ENCODE peak calls at places on chromosomes 11 and 22, in six cellular contexts. One of them, this sample, is unnamed.
A peak's percentile ranks its signal among the peaks of the same experiment; 100 is the strongest.

GRCh38 chr11:43577566-43578264 is 102.8 kb upstream of the HSD17B12 start:
- DNase-seq in T-helper 2 cell: no peak
- DNase-seq in T-helper 9 cell: no peak
- DNase-seq in NCI-H460: no peak
- DNase-seq in AG08396: no peak
- DNase-seq in occipital lobe: no peak
- DNase-seq in this sample: no peak

GRCh38 chr22:47063071-47063509 is 300.6 kb downstream of the TBC1D22A start:
- DNase-seq in T-helper 2 cell: no peak
- DNase-seq in NCI-H460: no peak
- DNase-seq in T-helper 9 cell: no peak
- DNase-seq in occipital lobe: no peak
- DNase-seq in AG08396: no peak
- DNase-seq in this sample: no peak

GRCh38 chr11:41996558-41996957 is 537.1 kb upstream of the LRRC4C start:
- DNase-seq in occipital lobe: no peak
- DNase-seq in AG08396: no peak
- DNase-seq in NCI-H460: no peak
- DNase-seq in T-helper 9 cell: no peak
- DNase-seq in T-helper 2 cell: no peak
- DNase-seq in this sample: no peak

GRCh38 chr11:47572715-47573255 is 6.0 kb downstream of the KBTBD4 start:
- DNase-seq in NCI-H460: no peak
- DNase-seq in T-helper 2 cell: no peak
- DNase-seq in T-helper 9 cell: no peak
- DNase-seq in occipital lobe: no peak
- DNase-seq in AG08396: no peak
- DNase-seq in this sample: no peak

GRCh38 chr11:47553417-47553746 is 450 bp upstream of the CELF1 start:
- DNase-seq in T-helper 2 cell: no peak
- DNase-seq in NCI-H460: no peak
- DNase-seq in AG08396: no peak
- DNase-seq in occipital lobe: no peak
- DNase-seq in T-helper 9 cell: no peak
- DNase-seq in this sample: no peak

GRCh38 chr22:49767355-49768062 is 60.2 kb downstream of the BRD1 start:
- DNase-seq in AG08396: peak; percentile 70
- DNase-seq in T-helper 2 cell: no peak
- DNase-seq in occipital lobe: no peak
- DNase-seq in T-helper 9 cell: no peak
- DNase-seq in NCI-H460: peak; percentile 31
- DNase-seq in this sample: peak; percentile 26

GRCh38 chr11:123054301-123055065 is 7.5 kb downstream of the HSPA8 start:
- DNase-seq in occipital lobe: no peak
- DNase-seq in AG08396: peak; percentile 68
- DNase-seq in T-helper 9 cell: no peak
- DNase-seq in NCI-H460: peak; percentile 72
- DNase-seq in T-helper 2 cell: no peak
- DNase-seq in this sample: peak; percentile 40

GRCh38 chr11:114284021-114284420 is 12.2 kb upstream of the NNMT start:
- DNase-seq in T-helper 9 cell: no peak
- DNase-seq in occipital lobe: no peak
- DNase-seq in NCI-H460: no peak
- DNase-seq in T-helper 2 cell: no peak
- DNase-seq in AG08396: no peak
- DNase-seq in this sample: no peak

GRCh38 chr11:68367252-68367651 is 54.9 kb downstream of the LRP5 start:
- DNase-seq in occipital lobe: no peak
- DNase-seq in T-helper 9 cell: no peak
- DNase-seq in NCI-H460: no peak
- DNase-seq in AG08396: no peak
- DNase-seq in T-helper 2 cell: no peak
- DNase-seq in this sample: no peak

GRCh38 chr11:7281083-7281482 is 29.4 kb downstream of the SYT9 start:
- DNase-seq in T-helper 9 cell: no peak
- DNase-seq in occipital lobe: no peak
- DNase-seq in AG08396: no peak
- DNase-seq in T-helper 2 cell: no peak
- DNase-seq in NCI-H460: no peak
- DNase-seq in this sample: no peak

GRCh38 chr11:121630041-121630440 is 177.3 kb upstream of the SORL1-AS1 start:
- DNase-seq in AG08396: peak; percentile 68
- DNase-seq in occipital lobe: no peak
- DNase-seq in T-helper 2 cell: no peak
- DNase-seq in T-helper 9 cell: no peak
- DNase-seq in NCI-H460: no peak
- DNase-seq in this sample: no peak

GRCh38 chr11:85827768-85828639 is 17.1 kb upstream of the SYTL2 start:
- DNase-seq in AG08396: peak; percentile 56
- DNase-seq in T-helper 9 cell: no peak
- DNase-seq in T-helper 2 cell: no peak
- DNase-seq in NCI-H460: no peak
- DNase-seq in occipital lobe: no peak
- DNase-seq in this sample: peak; percentile 42

GRCh38 chr11:129192150-129192549 is at the start of gene ARHGAP32:
- DNase-seq in occipital lobe: no peak
- DNase-seq in NCI-H460: peak; percentile 31
- DNase-seq in AG08396: no peak
- DNase-seq in T-helper 9 cell: no peak
- DNase-seq in T-helper 2 cell: no peak
- DNase-seq in this sample: no peak

GRCh38 chr22:24106385-24107381 is 74.6 kb upstream of the SUSD2 start:
- DNase-seq in T-helper 9 cell: peak; percentile 35
- DNase-seq in T-helper 2 cell: no peak
- DNase-seq in AG08396: no peak
- DNase-seq in occipital lobe: no peak
- DNase-seq in NCI-H460: no peak
- DNase-seq in this sample: peak; percentile 29

GRCh38 chr22:31977141-31977781 is 32.9 kb downstream of the YWHAH start:
- DNase-seq in AG08396: peak; percentile 82
- DNase-seq in occipital lobe: no peak
- DNase-seq in T-helper 9 cell: peak; percentile 74
- DNase-seq in T-helper 2 cell: peak; percentile 47
- DNase-seq in NCI-H460: peak; percentile 56
- DNase-seq in this sample: peak; percentile 74

GRCh38 chr11:94740975-94741707 is 27.0 kb upstream of the AMOTL1 start:
- DNase-seq in T-helper 9 cell: no peak
- DNase-seq in occipital lobe: peak; percentile 41
- DNase-seq in AG08396: peak; percentile 81
- DNase-seq in NCI-H460: peak; percentile 54
- DNase-seq in T-helper 2 cell: no peak
- DNase-seq in this sample: no peak

GRCh38 chr11:25349537-25349936 is 852.7 kb downstream of the LUZP2 start:
- DNase-seq in T-helper 9 cell: no peak
- DNase-seq in T-helper 2 cell: no peak
- DNase-seq in NCI-H460: no peak
- DNase-seq in occipital lobe: no peak
- DNase-seq in AG08396: no peak
- DNase-seq in this sample: no peak

GRCh38 chr22:45553333-45554039 is 50.8 kb downstream of the FBLN1 start:
- DNase-seq in occipital lobe: peak; percentile 45
- DNase-seq in T-helper 9 cell: peak; percentile 16
- DNase-seq in NCI-H460: peak; percentile 58
- DNase-seq in T-helper 2 cell: no peak
- DNase-seq in AG08396: peak; percentile 87
- DNase-seq in this sample: peak; percentile 32

GRCh38 chr22:44870021-44870420 is 117.6 kb downstream of the ARHGAP8 start:
- DNase-seq in occipital lobe: peak; percentile 7
- DNase-seq in AG08396: peak; percentile 31
- DNase-seq in T-helper 9 cell: no peak
- DNase-seq in NCI-H460: peak; percentile 57
- DNase-seq in T-helper 2 cell: no peak
- DNase-seq in this sample: no peak

GRCh38 chr22:45891996-45892621 is 84.9 kb downstream of the WNT7B start:
- DNase-seq in NCI-H460: no peak
- DNase-seq in AG08396: no peak
- DNase-seq in T-helper 9 cell: no peak
- DNase-seq in occipital lobe: no peak
- DNase-seq in T-helper 2 cell: no peak
- DNase-seq in this sample: no peak

GRCh38 chr11:65112551-65113360 is 1.1 kb downstream of the TM7SF2 start:
- DNase-seq in T-helper 2 cell: peak; percentile 58
- DNase-seq in AG08396: peak; percentile 80
- DNase-seq in occipital lobe: peak; percentile 34
- DNase-seq in T-helper 9 cell: peak; percentile 76
- DNase-seq in NCI-H460: no peak
- DNase-seq in this sample: peak; percentile 75

GRCh38 chr11:121899534-121899933 is 216.5 kb downstream of the BLID start:
- DNase-seq in T-helper 9 cell: no peak
- DNase-seq in AG08396: no peak
- DNase-seq in occipital lobe: no peak
- DNase-seq in NCI-H460: no peak
- DNase-seq in T-helper 2 cell: no peak
- DNase-seq in this sample: no peak

GRCh38 chr11:36672815-36673450 is 74.9 kb upstream of the RAG2 start:
- DNase-seq in T-helper 2 cell: no peak
- DNase-seq in occipital lobe: no peak
- DNase-seq in T-helper 9 cell: no peak
- DNase-seq in NCI-H460: peak; percentile 18
- DNase-seq in AG08396: peak; percentile 12
- DNase-seq in this sample: peak; percentile 15

GRCh38 chr11:83147895-83148294 is 9.0 kb upstream of the PCF11 start:
- DNase-seq in occipital lobe: no peak
- DNase-seq in NCI-H460: no peak
- DNase-seq in T-helper 9 cell: no peak
- DNase-seq in AG08396: no peak
- DNase-seq in T-helper 2 cell: no peak
- DNase-seq in this sample: no peak

GRCh38 chr11:112579282-112579681 is 318.6 kb upstream of the PLET1 start:
- DNase-seq in occipital lobe: no peak
- DNase-seq in AG08396: no peak
- DNase-seq in NCI-H460: no peak
- DNase-seq in T-helper 9 cell: no peak
- DNase-seq in T-helper 2 cell: no peak
- DNase-seq in this sample: no peak

GRCh38 chr11:86800076-86800955 is at the start of gene PRSS23:
- DNase-seq in occipital lobe: peak; percentile 42
- DNase-seq in AG08396: peak; percentile 89
- DNase-seq in T-helper 2 cell: no peak
- DNase-seq in T-helper 9 cell: no peak
- DNase-seq in NCI-H460: peak; percentile 67
- DNase-seq in this sample: peak; percentile 23

GRCh38 chr11:62664405-62665074 is 470 bp downstream of the C11orf98 start:
- DNase-seq in occipital lobe: peak; percentile 53
- DNase-seq in T-helper 9 cell: peak; percentile 37
- DNase-seq in AG08396: no peak
- DNase-seq in NCI-H460: no peak
- DNase-seq in T-helper 2 cell: peak; percentile 28
- DNase-seq in this sample: no peak

GRCh38 chr11:764322-765024 is 12.8 kb downstream of the GATD1 start:
- DNase-seq in T-helper 2 cell: no peak
- DNase-seq in NCI-H460: no peak
- DNase-seq in AG08396: no peak
- DNase-seq in T-helper 9 cell: no peak
- DNase-seq in occipital lobe: no peak
- DNase-seq in this sample: no peak

GRCh38 chr11:46242961-46243795 is 34.3 kb upstream of the CREB3L1 start:
- DNase-seq in AG08396: peak; percentile 98
- DNase-seq in occipital lobe: peak; percentile 83
- DNase-seq in T-helper 2 cell: peak; percentile 77
- DNase-seq in NCI-H460: peak; percentile 95
- DNase-seq in T-helper 9 cell: peak; percentile 79
- DNase-seq in this sample: peak; percentile 78

GRCh38 chr11:80873309-80873999 is 1432.6 kb upstream of the TENM4 start:
- DNase-seq in T-helper 9 cell: no peak
- DNase-seq in AG08396: no peak
- DNase-seq in occipital lobe: no peak
- DNase-seq in T-helper 2 cell: no peak
- DNase-seq in NCI-H460: peak; percentile 29
- DNase-seq in this sample: no peak

GRCh38 chr22:37174964-37175363 is 13.1 kb downstream of the C1QTNF6 start:
- DNase-seq in occipital lobe: no peak
- DNase-seq in T-helper 2 cell: no peak
- DNase-seq in T-helper 9 cell: no peak
- DNase-seq in AG08396: no peak
- DNase-seq in NCI-H460: no peak
- DNase-seq in this sample: no peak

GRCh38 chr11:43542734-43543133 is 137.8 kb upstream of the HSD17B12 start:
- DNase-seq in occipital lobe: no peak
- DNase-seq in NCI-H460: no peak
- DNase-seq in T-helper 9 cell: no peak
- DNase-seq in AG08396: no peak
- DNase-seq in T-helper 2 cell: no peak
- DNase-seq in this sample: no peak

GRCh38 chr11:118275184-118275583 is 11.1 kb upstream of the MPZL2 start:
- DNase-seq in AG08396: no peak
- DNase-seq in NCI-H460: no peak
- DNase-seq in T-helper 2 cell: no peak
- DNase-seq in T-helper 9 cell: no peak
- DNase-seq in occipital lobe: no peak
- DNase-seq in this sample: no peak

GRCh38 chr11:19080579-19080993 is 20.1 kb upstream of the MRGPRX2 start:
- DNase-seq in T-helper 2 cell: no peak
- DNase-seq in AG08396: no peak
- DNase-seq in occipital lobe: no peak
- DNase-seq in T-helper 9 cell: no peak
- DNase-seq in NCI-H460: no peak
- DNase-seq in this sample: no peak

GRCh38 chr11:117057317-117057716 is 40.9 kb downstream of the SIK3 start:
- DNase-seq in occipital lobe: no peak
- DNase-seq in T-helper 9 cell: no peak
- DNase-seq in AG08396: no peak
- DNase-seq in NCI-H460: no peak
- DNase-seq in T-helper 2 cell: no peak
- DNase-seq in this sample: no peak

GRCh38 chr11:114229062-114229450 is 67.1 kb upstream of the NNMT start:
- DNase-seq in occipital lobe: peak; percentile 21
- DNase-seq in T-helper 2 cell: no peak
- DNase-seq in AG08396: no peak
- DNase-seq in NCI-H460: no peak
- DNase-seq in T-helper 9 cell: no peak
- DNase-seq in this sample: no peak

GRCh38 chr11:123100378-123101085 is 38.6 kb upstream of the HSPA8 start:
- DNase-seq in NCI-H460: no peak
- DNase-seq in occipital lobe: peak; percentile 30
- DNase-seq in T-helper 9 cell: no peak
- DNase-seq in AG08396: no peak
- DNase-seq in T-helper 2 cell: no peak
- DNase-seq in this sample: no peak

This sample was measured in effector memory CD8-positive, alpha-beta T cell.